ENCODE peak calls at places on chromosomes 13 and 19, in ten cellular contexts. S, W, V, X, Q, A, I, Y, Z and R are unnamed samples.

GRCh38 chr13:91946498-91947070 is 548.2 kb downstream of the GPC5 start:
- DNase-seq in S (no peak), W (no peak), V (no peak), X (peak), Q (no peak), A (no peak), I (no peak), Y (no peak), Z (no peak), R (no peak)

GRCh38 chr19:47389150-47389556 is 30.2 kb downstream of the MEIS3 start:
- DNase-seq in S (no peak), W (no peak), V (no peak), X (no peak), Q (no peak), A (no peak), I (no peak), Y (no peak), Z (no peak), R (no peak)

GRCh38 chr19:32720216-32720935 is 809 bp downstream of the TDRD12 start:
- DNase-seq in S (no peak), W (no peak), V (no peak), X (no peak), Q (no peak), A (no peak), I (no peak), Y (no peak), Z (no peak), R (no peak)

GRCh38 chr13:100610399-100611347 is 22.1 kb upstream of the GGACT start:
- DNase-seq in S (no peak), W (no peak), V (no peak), X (no peak), Q (no peak), A (no peak), I (no peak), Y (no peak), Z (no peak), R (no peak)

GRCh38 chr19:15300533-15301194 is 31.7 kb downstream of the BRD4 start:
- DNase-seq in S (no peak), W (no peak), V (no peak), X (no peak), Q (no peak), A (no peak), I (peak), Y (no peak), Z (no peak), R (no peak)

GRCh38 chr19:8665468-8666213 is 33.0 kb downstream of the ACTL9 start:
- DNase-seq in S (no peak), W (no peak), V (no peak), X (no peak), Q (no peak), A (no peak), I (no peak), Y (no peak), Z (no peak), R (no peak)

GRCh38 chr19:29672933-29673336 is 7.7 kb downstream of the PLEKHF1 start:
- DNase-seq in S (no peak), W (peak), V (peak), X (no peak), Q (peak), A (no peak), I (no peak), Y (no peak), Z (no peak), R (no peak)

GRCh38 chr13:30339721-30340366 is 32.5 kb upstream of the KATNAL1 start:
- DNase-seq in S (no peak), W (no peak), V (no peak), X (no peak), Q (no peak), A (no peak), I (peak), Y (no peak), Z (no peak), R (no peak)

GRCh38 chr19:46428278-46429141 is at the start of gene PNMA8C:
- DNase-seq in S (no peak), W (peak), V (no peak), X (no peak), Q (peak), A (peak), I (peak), Y (peak), Z (peak), R (peak)

GRCh38 chr19:4516939-4517300 is 1.4 kb downstream of the PLIN4 start:
- DNase-seq in S (no peak), W (no peak), V (no peak), X (no peak), Q (no peak), A (no peak), I (no peak), Y (no peak), Z (peak), R (no peak)

GRCh38 chr13:27921961-27922910 is 2.4 kb downstream of the PDX1 start:
- DNase-seq in S (no peak), W (no peak), V (no peak), X (no peak), Q (no peak), A (no peak), I (no peak), Y (peak), Z (no peak), R (no peak)

GRCh38 chr19:16027528-16027927 is 48.8 kb upstream of the TPM4 start:
- DNase-seq in S (no peak), W (no peak), V (no peak), X (no peak), Q (no peak), A (no peak), I (no peak), Y (no peak), Z (no peak), R (no peak)

GRCh38 chr19:6032827-6033226 is 54.9 kb upstream of the RANBP3 start:
- DNase-seq in S (no peak), W (no peak), V (no peak), X (no peak), Q (no peak), A (peak), I (no peak), Y (no peak), Z (no peak), R (no peak)